ENCODE peak calls at places on chromosomes 3 and 15, in ten cellular contexts. M is HCT116, V is mesendoderm, L is mammary epithelial cell, I is endothelial cell of umbilical vein, W is fibroblast of lung, Y is hepatocyte, E is MM.1S, K is GM23248, O is HepG2. D is an unnamed sample.
A peak's percentile ranks its signal among the peaks of the same experiment; 100 is the strongest.

GRCh38 chr15:67097893-67098740 is 32.7 kb downstream of the SMAD3 start:
- DNase-seq in M (no peak), V (no peak), L (peak; percentile 67), I (no peak), W (peak; percentile 96), Y (no peak), E (peak; percentile 50), K (peak; percentile 88), O (no peak), D (no peak)

GRCh38 chr3:132800958-132801357 is 78.7 kb upstream of the NPHP3 start:
- DNase-seq in M (no peak), V (no peak), L (no peak), I (peak; percentile 24), W (peak; percentile 15), Y (no peak), E (no peak), K (no peak), O (no peak), D (no peak)

GRCh38 chr15:43383070-43383469 is 12.2 kb downstream of the TUBGCP4 start:
- DNase-seq in M (no peak), V (no peak), L (no peak), I (no peak), W (peak; percentile 50), Y (no peak), E (no peak), K (peak; percentile 31), O (no peak), D (no peak)

GRCh38 chr15:55108448-55108847 is 88.3 kb downstream of the RSL24D1 start:
- DNase-seq in M (no peak), V (no peak), L (no peak), I (no peak), W (no peak), Y (no peak), E (no peak), K (no peak), O (no peak), D (no peak)

GRCh38 chr3:52193059-52193458 is 4.9 kb upstream of the ALAS1 start:
- DNase-seq in M (no peak), V (no peak), L (peak; percentile 66), I (no peak), W (peak; percentile 49), Y (no peak), E (no peak), K (peak; percentile 90), O (no peak), D (no peak)

GRCh38 chr3:17288839-17289399 is 404.2 kb downstream of the PLCL2 start:
- DNase-seq in M (no peak), V (no peak), L (no peak), I (no peak), W (no peak), Y (no peak), E (no peak), K (no peak), O (no peak), D (no peak)

GRCh38 chr3:196486263-196486662 is 17.3 kb downstream of the RNF168 start:
- DNase-seq in M (no peak), V (peak; percentile 13), L (no peak), I (peak; percentile 10), W (no peak), Y (no peak), E (no peak), K (no peak), O (no peak), D (no peak)

GRCh38 chr3:195914648-195915473 is 6.5 kb upstream of the TNK2 start:
- DNase-seq in M (peak; percentile 98), V (peak; percentile 99), L (peak; percentile 100), I (peak; percentile 90), W (peak; percentile 96), Y (peak; percentile 96), E (peak; percentile 99), K (peak; percentile 97), O (peak; percentile 91), D (peak; percentile 95)

GRCh38 chr15:22224241-22224671 is 143.9 kb downstream of the OR4M2 start:
- DNase-seq in M (no peak), V (no peak), L (no peak), I (no peak), W (no peak), Y (no peak), E (peak; percentile 17), K (no peak), O (no peak), D (no peak)

GRCh38 chr3:24196526-24196925 is 251.4 kb downstream of the NR1D2 start:
- DNase-seq in M (no peak), V (no peak), L (no peak), I (no peak), W (no peak), Y (no peak), E (no peak), K (peak; percentile 73), O (no peak), D (no peak)

GRCh38 chr15:46996331-46996730 is 721.0 kb upstream of the SEMA6D start:
- DNase-seq in M (no peak), V (peak; percentile 22), L (no peak), I (no peak), W (no peak), Y (no peak), E (no peak), K (no peak), O (no peak), D (no peak)

GRCh38 chr3:35908366-35909232 is 269.3 kb downstream of the ARPP21 start:
- DNase-seq in M (peak; percentile 15), V (peak; percentile 88), L (peak; percentile 41), I (peak; percentile 84), W (peak; percentile 75), Y (peak; percentile 87), E (peak; percentile 74), K (peak; percentile 61), O (peak; percentile 44), D (peak; percentile 87)

GRCh38 chr3:128432898-128433629 is 33.6 kb downstream of the DNAJB8 start:
- DNase-seq in M (no peak), V (no peak), L (no peak), I (no peak), W (no peak), Y (peak; percentile 51), E (no peak), K (peak; percentile 42), O (no peak), D (peak; percentile 86)
- H3K4me3 ChIP-seq in M (no peak overlapping the region), V (no peak overlapping the region), L (no peak overlapping the region), I (no peak overlapping the region), W (peak overlapping the region; percentile 2), Y (peak overlapping the region; percentile 21), E (no peak overlapping the region), K (peak overlapping the region; percentile 35), O (peak overlapping the region; percentile 64), D (peak overlapping the region; percentile 68)

GRCh38 chr3:14124615-14125192 is at the start of the genes CHCHD4 and TMEM43:
- DNase-seq in M (peak; percentile 97), V (peak; percentile 100), L (peak; percentile 98), I (peak; percentile 99), W (peak; percentile 99), Y (peak; percentile 99), E (peak; percentile 99), K (peak; percentile 99), O (peak; percentile 99), D (peak; percentile 99)
- H3K79me2 ChIP-seq in M (peaks cover 84% of the 10 kb centered on the region), V (peaks cover 33% of the 10 kb centered on the region), L (peaks cover 86% of the 10 kb centered on the region), I (peaks cover 49% of the 10 kb centered on the region), W (peaks cover 53% of the 10 kb centered on the region), Y (peaks cover 62% of the 10 kb centered on the region), E (peaks cover 72% of the 10 kb centered on the region), K (peaks cover 74% of the 10 kb centered on the region), O (peaks cover 59% of the 10 kb centered on the region), D (peaks cover 29% of the 10 kb centered on the region)

GRCh38 chr15:80549712-80550111 is 145.4 kb upstream of the ABHD17C start:
- DNase-seq in M (no peak), V (no peak), L (peak; percentile 12), I (no peak), W (peak; percentile 5), Y (no peak), E (no peak), K (peak; percentile 33), O (no peak), D (no peak)
- H3K4me3 ChIP-seq in M (no peak overlapping the region), V (no peak overlapping the region), L (no peak overlapping the region), I (no peak overlapping the region), W (peak overlapping the region; percentile 24), Y (no peak overlapping the region), E (no peak overlapping the region), K (peak overlapping the region; percentile 54), O (no peak overlapping the region), D (no peak overlapping the region)

GRCh38 chr3:13046569-13047279 is 26.5 kb downstream of the IQSEC1 start:
- DNase-seq in M (no peak), V (no peak), L (no peak), I (no peak), W (no peak), Y (no peak), E (no peak), K (no peak), O (no peak), D (no peak)

GRCh38 chr3:13044496-13045244 is 28.6 kb downstream of the IQSEC1 start:
- DNase-seq in M (no peak), V (no peak), L (no peak), I (no peak), W (no peak), Y (no peak), E (no peak), K (no peak), O (no peak), D (peak; percentile 80)

GRCh38 chr3:13045904-13046568 is 27.2 kb downstream of the IQSEC1 start:
- DNase-seq in M (no peak), V (no peak), L (no peak), I (no peak), W (no peak), Y (no peak), E (no peak), K (no peak), O (no peak), D (no peak)

GRCh38 chr3:13043656-13044055 is 29.6 kb downstream of the IQSEC1 start:
- DNase-seq in M (no peak), V (no peak), L (no peak), I (no peak), W (no peak), Y (no peak), E (no peak), K (no peak), O (no peak), D (no peak)

GRCh38 chr3:13045245-13045903 is 27.9 kb downstream of the IQSEC1 start:
- DNase-seq in M (no peak), V (no peak), L (no peak), I (no peak), W (no peak), Y (no peak), E (no peak), K (no peak), O (no peak), D (no peak)
- H3K79me2 ChIP-seq in M (no peaks in the 10 kb centered on the region), V (no peaks in the 10 kb centered on the region), L (no peaks in the 10 kb centered on the region), I (no peaks in the 10 kb centered on the region), W (no peaks in the 10 kb centered on the region), Y (no peaks in the 10 kb centered on the region), E (no peaks in the 10 kb centered on the region), K (no peaks in the 10 kb centered on the region), O (no peaks in the 10 kb centered on the region), D (no peaks in the 10 kb centered on the region)